ENCODE peak calls at places on chromosomes 11 and 22, in four cellular contexts. One of them, this sample, is unnamed.

GRCh38 chr11:3903207-3903896 is 47.9 kb downstream of the STIM1 start:
- DNase-seq in HepG2: no peak
- DNase-seq in Karpas-422: peak
- DNase-seq in GM23248: no peak
- DNase-seq in this sample: no peak

GRCh38 chr22:30045001-30045887 is 35.0 kb upstream of the HORMAD2 start:
- DNase-seq in GM23248: no peak
- DNase-seq in Karpas-422: no peak
- DNase-seq in HepG2: no peak
- DNase-seq in this sample: peak

GRCh38 chr11:35272391-35272821 is 133.4 kb downstream of the CD44 start:
- DNase-seq in HepG2: no peak
- DNase-seq in GM23248: no peak
- DNase-seq in Karpas-422: no peak
- DNase-seq in this sample: no peak

GRCh38 chr11:130785376-130786110 is 130.7 kb downstream of the SNX19 start:
- DNase-seq in GM23248: peak
- DNase-seq in Karpas-422: no peak
- DNase-seq in HepG2: no peak
- DNase-seq in this sample: no peak

GRCh38 chr11:122235615-122236014 is 119.6 kb upstream of the BLID start:
- DNase-seq in HepG2: no peak
- DNase-seq in GM23248: peak
- DNase-seq in Karpas-422: no peak
- DNase-seq in this sample: no peak

GRCh38 chr11:35363246-35364100 is 55.9 kb downstream of the SLC1A2 start:
- DNase-seq in HepG2: no peak
- DNase-seq in GM23248: peak
- DNase-seq in Karpas-422: no peak
- DNase-seq in this sample: no peak

GRCh38 chr22:48061726-48062125 is 1299.3 kb downstream of the TBC1D22A start:
- DNase-seq in Karpas-422: no peak
- DNase-seq in GM23248: no peak
- DNase-seq in HepG2: no peak
- DNase-seq in this sample: no peak

GRCh38 chr22:49049691-49050090 is 778.0 kb downstream of the BRD1 start:
- DNase-seq in GM23248: no peak
- DNase-seq in HepG2: no peak
- DNase-seq in Karpas-422: no peak
- DNase-seq in this sample: no peak

GRCh38 chr11:77407613-77408012 is 66.3 kb downstream of the PAK1 start:
- DNase-seq in HepG2: peak
- DNase-seq in GM23248: peak
- DNase-seq in Karpas-422: no peak
- DNase-seq in this sample: no peak

GRCh38 chr11:75946531-75947530 is 131.8 kb downstream of the UVRAG start:
- DNase-seq in HepG2: no peak
- DNase-seq in GM23248: peak
- DNase-seq in Karpas-422: no peak
- DNase-seq in this sample: peak

GRCh38 chr22:44147821-44148574 is 32.7 kb upstream of the PARVG start:
- DNase-seq in Karpas-422: no peak
- DNase-seq in GM23248: peak
- DNase-seq in HepG2: no peak
- DNase-seq in this sample: peak

GRCh38 chr11:120239713-120240640 is at the start of gene POU2F3:
- DNase-seq in HepG2: no peak
- DNase-seq in Karpas-422: no peak
- DNase-seq in GM23248: no peak
- DNase-seq in this sample: peak

GRCh38 chr11:43986327-43986726 is 43.9 kb downstream of the C11orf96 start:
- DNase-seq in GM23248: no peak
- DNase-seq in HepG2: no peak
- DNase-seq in Karpas-422: no peak
- DNase-seq in this sample: no peak

DNA sequence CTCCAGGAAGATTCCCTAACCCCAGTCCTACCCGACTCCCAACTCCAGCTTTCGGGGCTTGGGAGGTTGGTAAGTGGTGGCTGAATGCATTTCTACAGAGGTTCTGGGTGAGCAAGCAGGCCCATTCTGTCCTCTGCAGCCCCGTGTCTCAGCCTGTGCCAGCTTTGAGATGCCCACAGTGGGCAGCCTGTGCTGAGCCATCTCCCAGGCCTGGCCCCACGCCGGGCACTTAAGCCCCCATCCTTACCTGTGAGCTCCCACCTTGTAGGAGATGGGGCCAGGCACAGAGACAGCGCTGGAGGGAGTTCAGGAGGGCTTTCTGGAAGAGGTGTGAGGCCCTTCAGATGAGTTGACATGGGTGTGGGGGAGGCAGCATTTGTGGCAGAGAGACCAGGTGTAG is 54.5 kb downstream of the ANO1 start:
- DNase-seq in Karpas-422: no peak
- DNase-seq in GM23248: no peak
- DNase-seq in HepG2: no peak
- DNase-seq in this sample: no peak
- H3K27ac ChIP-seq in Karpas-422: no peak
- H3K27ac ChIP-seq in GM23248: no peak
- H3K27ac ChIP-seq in HepG2: no peak
- H3K27ac ChIP-seq in this sample: no peak

DNA sequence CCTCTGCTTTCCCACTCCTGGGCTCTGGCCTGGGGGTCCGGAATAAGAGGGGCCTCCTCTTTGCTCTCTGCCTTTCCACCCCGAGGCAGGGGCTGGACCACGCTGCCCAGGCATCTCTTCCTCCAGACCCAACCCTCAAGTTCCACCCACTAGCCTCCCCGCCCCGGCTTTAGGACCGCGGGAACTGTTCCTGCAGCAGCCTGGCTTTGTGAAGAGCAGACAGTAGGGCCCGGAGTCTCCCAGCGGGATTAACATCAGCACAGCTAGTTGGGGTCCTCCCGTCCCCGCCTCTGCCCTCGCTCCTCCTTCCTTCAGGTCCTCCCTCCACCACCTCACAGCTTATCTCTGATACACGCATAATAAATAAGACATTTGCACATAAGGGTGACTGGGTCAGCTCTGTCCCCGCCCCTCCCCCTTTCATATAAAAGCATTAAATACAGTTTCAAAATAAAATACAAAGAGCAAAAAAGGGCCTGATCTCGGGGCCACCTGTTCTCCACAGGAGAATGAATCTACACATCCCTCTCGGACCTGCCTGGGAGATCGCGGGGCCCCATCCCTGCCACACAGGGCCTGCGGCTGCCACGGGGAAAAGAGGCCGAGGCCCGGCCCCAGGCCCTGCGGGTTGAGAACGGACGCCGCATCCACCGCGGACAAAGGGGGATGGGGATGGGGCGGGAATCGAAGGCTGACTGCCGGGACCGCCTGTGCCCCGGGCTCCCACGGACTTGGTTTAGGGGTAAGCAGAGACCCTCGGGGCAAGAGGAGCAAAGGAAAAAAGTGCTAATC is 6.5 kb downstream of the ZFTA start:
- DNase-seq in HepG2: no peak
- DNase-seq in GM23248: no peak
- DNase-seq in Karpas-422: no peak
- DNase-seq in this sample: peak
- H3K9ac ChIP-seq in HepG2: no peak
- H3K9ac ChIP-seq in GM23248: no peak
- H3K9ac ChIP-seq in Karpas-422: no peak
- H3K9ac ChIP-seq in this sample: peak

GRCh38 chr11:73311394-73311869 is 3.4 kb downstream of the ARHGEF17 start:
- DNase-seq in Karpas-422: no peak
- DNase-seq in HepG2: no peak
- DNase-seq in GM23248: no peak
- DNase-seq in this sample: no peak

GRCh38 chr11:73308003-73308962 is at the start of gene ARHGEF17:
- DNase-seq in Karpas-422: peak
- DNase-seq in GM23248: peak
- DNase-seq in HepG2: peak
- DNase-seq in this sample: peak

GRCh38 chr11:73308963-73309960 is 1.2 kb downstream of the ARHGEF17 start:
- DNase-seq in Karpas-422: no peak
- DNase-seq in GM23248: peak
- DNase-seq in HepG2: peak
- DNase-seq in this sample: peak

GRCh38 chr11:73310661-73311393 is 2.8 kb downstream of the ARHGEF17 start:
- DNase-seq in Karpas-422: no peak
- DNase-seq in HepG2: no peak
- DNase-seq in GM23248: no peak
- DNase-seq in this sample: no peak

GRCh38 chr11:73310076-73310475 is 2.0 kb downstream of the ARHGEF17 start:
- DNase-seq in Karpas-422: no peak
- DNase-seq in HepG2: no peak
- DNase-seq in GM23248: no peak
- DNase-seq in this sample: no peak
- H3K4me3 ChIP-seq in Karpas-422: no peak
- H3K4me3 ChIP-seq in HepG2: peak
- H3K4me3 ChIP-seq in GM23248: peak
- H3K4me3 ChIP-seq in this sample: peak

GRCh38 chr11:110833033-110833484 is 120.8 kb upstream of the ARHGAP20 start:
- DNase-seq in HepG2: no peak
- DNase-seq in Karpas-422: no peak
- DNase-seq in GM23248: peak
- DNase-seq in this sample: no peak
- H3K27ac ChIP-seq in HepG2: no peak
- H3K27ac ChIP-seq in Karpas-422: no peak
- H3K27ac ChIP-seq in GM23248: peak
- H3K27ac ChIP-seq in this sample: no peak

DNA sequence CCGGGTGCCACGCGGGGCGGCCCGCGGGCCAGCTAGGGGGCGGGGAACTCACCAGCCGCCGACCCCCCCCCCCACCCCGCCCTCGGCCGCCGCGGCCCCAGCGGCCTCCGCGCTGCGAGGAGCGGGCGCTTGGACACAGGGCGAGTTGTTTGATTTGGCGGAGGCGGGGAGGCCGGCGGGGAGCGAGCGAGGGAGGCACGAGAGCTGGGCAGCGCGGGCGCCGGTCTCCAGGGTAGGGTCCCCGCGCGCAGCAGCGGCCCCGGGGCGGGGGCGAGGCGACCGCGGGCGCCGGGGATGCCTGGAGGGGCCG is 64.3 kb downstream of the NAV2 start:
- DNase-seq in HepG2: no peak
- DNase-seq in Karpas-422: no peak
- DNase-seq in GM23248: peak
- DNase-seq in this sample: peak
- H3K9ac ChIP-seq in HepG2: no peak
- H3K9ac ChIP-seq in Karpas-422: no peak
- H3K9ac ChIP-seq in GM23248: peak
- H3K9ac ChIP-seq in this sample: no peak

DNA sequence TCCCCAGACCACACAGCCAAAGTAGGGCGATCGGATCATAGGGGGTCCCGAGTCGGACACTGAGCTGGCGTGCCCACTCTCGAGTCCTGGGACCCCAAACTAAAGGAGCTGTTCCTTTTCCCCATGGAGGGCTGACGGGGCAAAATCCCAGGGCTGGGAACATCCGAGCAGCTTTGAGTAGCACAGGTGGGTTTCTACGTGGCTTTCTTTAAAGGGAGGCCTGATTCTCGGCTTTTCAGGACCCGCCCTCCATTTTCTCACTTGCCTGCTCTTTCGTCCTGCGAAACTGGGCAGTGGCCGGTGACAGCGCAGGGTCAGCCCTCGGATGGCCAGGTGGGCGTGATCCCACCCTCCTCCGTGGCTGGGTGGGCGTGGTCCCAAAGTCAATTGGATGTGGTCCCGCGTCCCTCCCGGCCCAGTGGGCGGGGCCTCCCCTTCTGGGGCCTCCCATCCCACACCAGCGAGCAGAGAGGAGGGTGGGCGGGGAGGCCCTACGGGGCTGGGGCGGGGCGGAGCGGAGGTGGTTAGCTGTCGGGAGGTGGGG is 17.5 kb upstream of the TXNRD2 start:
- DNase-seq in HepG2: peak
- DNase-seq in GM23248: peak
- DNase-seq in Karpas-422: peak
- DNase-seq in this sample: peak
- H3K4me3 ChIP-seq in HepG2: peak
- H3K4me3 ChIP-seq in GM23248: peak
- H3K4me3 ChIP-seq in Karpas-422: no peak
- H3K4me3 ChIP-seq in this sample: peak

DNA sequence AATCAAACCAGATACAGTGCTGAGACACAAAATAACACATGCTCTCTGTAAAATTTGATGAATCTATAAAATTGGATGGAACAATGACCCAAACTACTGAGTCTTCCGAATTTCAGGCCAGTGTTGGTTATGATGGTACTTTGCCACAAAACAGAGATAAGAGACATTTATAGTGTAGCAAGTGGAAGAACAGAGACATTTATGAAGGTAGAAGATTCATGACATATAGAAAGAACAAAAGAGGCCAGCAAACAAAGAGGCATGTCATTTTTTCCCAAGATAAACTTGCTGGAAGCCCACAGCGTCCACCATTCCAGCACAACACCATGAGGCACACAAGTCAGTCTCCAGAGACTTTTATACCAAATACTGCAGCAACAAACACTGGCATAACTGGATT is 17.3 kb downstream of the DDI1 start:
- DNase-seq in GM23248: no peak
- DNase-seq in Karpas-422: no peak
- DNase-seq in HepG2: no peak
- DNase-seq in this sample: no peak
- H3K27ac ChIP-seq in GM23248: no peak
- H3K27ac ChIP-seq in Karpas-422: peak
- H3K27ac ChIP-seq in HepG2: no peak
- H3K27ac ChIP-seq in this sample: no peak

GRCh38 chr22:31623634-31624312 is 38.2 kb downstream of the PISD start:
- DNase-seq in GM23248: no peak
- DNase-seq in Karpas-422: no peak
- DNase-seq in HepG2: no peak
- DNase-seq in this sample: peak
- H3K9ac ChIP-seq in GM23248: no peak
- H3K9ac ChIP-seq in Karpas-422: no peak
- H3K9ac ChIP-seq in HepG2: no peak
- H3K9ac ChIP-seq in this sample: no peak

DNA sequence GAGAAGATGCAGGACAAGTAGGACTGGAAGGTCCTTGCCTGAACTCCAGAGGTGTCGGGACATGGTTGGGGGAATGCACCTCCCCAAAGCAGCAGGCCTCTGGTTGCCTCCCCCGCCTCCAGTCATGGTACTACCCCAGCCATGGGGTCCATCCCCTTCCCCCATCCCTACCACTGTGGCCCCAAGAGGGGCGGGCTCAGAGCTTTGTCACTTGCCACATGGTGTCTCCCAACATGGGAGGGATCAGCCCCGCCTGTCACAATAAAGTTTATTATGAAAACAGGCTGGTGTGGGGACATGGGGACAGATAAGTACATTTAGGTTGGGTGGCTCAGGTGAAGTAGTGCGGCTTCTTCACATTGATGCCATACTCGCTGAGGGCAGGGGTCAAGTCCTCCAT is 1.4 kb downstream of the TAF10 start:
- DNase-seq in HepG2: no peak
- DNase-seq in GM23248: no peak
- DNase-seq in Karpas-422: no peak
- DNase-seq in this sample: no peak
- H3K4me3 ChIP-seq in HepG2: no peak
- H3K4me3 ChIP-seq in GM23248: peak
- H3K4me3 ChIP-seq in Karpas-422: peak
- H3K4me3 ChIP-seq in this sample: peak

This sample was measured in endodermal cell.